ENCODE peak calls at places on chromosome 5, in ten cellular contexts. G, D, W, T, Q, N, E, R, S and X are unnamed samples. For H3K4me1, the result is how much of the 10 kb centered on the place peaks cover.

GRCh38 chr5:65198777-65199120 is 283.0 kb downstream of the ADAMTS6 start:
- DNase-seq in W (no peak), D (no peak), G (no peak), R (no peak), S (no peak), Q (no peak), E (no peak), N (no peak), T (no peak), X (no peak)

GRCh38 chr5:119174578-119175163 is 103.8 kb downstream of the DMXL1 start:
- DNase-seq in E (no peak), N (no peak), T (no peak), W (no peak), G (peak), R (no peak), S (no peak), Q (no peak), D (no peak), X (no peak)

GRCh38 chr5:54455413-54456157 is at the start of gene HSPB3:
- DNase-seq in S (peak), W (no peak), N (no peak), R (no peak), E (no peak), Q (no peak), T (peak), G (no peak), D (no peak), X (peak)

GRCh38 chr5:170634236-170634990 is 130.6 kb downstream of the KCNIP1 start:
- DNase-seq in S (no peak), N (no peak), W (peak), G (no peak), D (no peak), E (no peak), R (no peak), T (no peak), Q (no peak), X (peak)

GRCh38 chr5:54838843-54839242 is 146.6 kb downstream of the ESM1 start:
- DNase-seq in T (no peak), N (no peak), Q (no peak), E (no peak), G (no peak), D (peak), R (no peak), S (no peak), W (no peak), X (no peak)

GRCh38 chr5:127447822-127448221 is 69.6 kb upstream of the PRRC1 start:
- DNase-seq in E (no peak), G (no peak), N (no peak), D (no peak), R (no peak), W (no peak), Q (no peak), T (no peak), S (no peak), X (no peak)

GRCh38 chr5:74034738-74035137 is 408.7 kb downstream of the ARHGEF28 start:
- DNase-seq in T (no peak), S (no peak), N (no peak), G (no peak), W (no peak), E (no peak), Q (no peak), D (no peak), R (no peak), X (no peak)

GRCh38 chr5:16065810-16066209 is 113.8 kb downstream of the MARCHF11 start:
- DNase-seq in D (no peak), E (no peak), S (no peak), G (no peak), W (no peak), N (no peak), Q (no peak), T (no peak), R (no peak), X (no peak)

GRCh38 chr5:145540375-145540774 is 294.8 kb downstream of the PRELID2 start:
- DNase-seq in Q (no peak), G (no peak), N (no peak), E (no peak), R (no peak), T (no peak), S (no peak), D (no peak), W (no peak), X (no peak)

GRCh38 chr5:144467795-144468194 is 297.1 kb downstream of the KCTD16 start:
- DNase-seq in D (peak), S (peak), N (no peak), T (no peak), E (peak), G (no peak), Q (no peak), W (no peak), R (no peak), X (no peak)

GRCh38 chr5:78747703-78748359 is 99.3 kb upstream of the LHFPL2 start:
- DNase-seq in G (no peak), R (no peak), T (no peak), D (no peak), Q (no peak), S (no peak), N (no peak), W (no peak), E (no peak), X (no peak)

GRCh38 chr5:82991678-82992323 is 85.4 kb downstream of the TMEM167A start:
- DNase-seq in W (no peak), E (no peak), N (no peak), R (no peak), D (no peak), G (no peak), T (no peak), Q (no peak), S (no peak), X (no peak)

GRCh38 chr5:91341159-91341558 is 42.0 kb downstream of the ARRDC3 start:
- DNase-seq in S (no peak), Q (no peak), D (no peak), G (no peak), E (no peak), R (no peak), W (no peak), N (no peak), T (no peak), X (no peak)

GRCh38 chr5:119301210-119301609 is 54.6 kb upstream of the TNFAIP8 start:
- DNase-seq in S (no peak), N (no peak), T (no peak), G (no peak), Q (no peak), D (no peak), E (no peak), R (no peak), W (no peak), X (no peak)

GRCh38 chr5:115888027-115888426 is 46.3 kb downstream of the AP3S1 start:
- DNase-seq in E (no peak), S (no peak), Q (no peak), N (no peak), D (no peak), T (no peak), R (no peak), G (peak), W (no peak), X (no peak)

GRCh38 chr5:61678966-61679365 is 346.9 kb downstream of the ZSWIM6 start:
- DNase-seq in T (no peak), W (no peak), N (no peak), D (no peak), S (no peak), Q (no peak), G (no peak), R (no peak), E (no peak), X (no peak)

GRCh38 chr5:159414021-159414420 is 83.7 kb upstream of the IL12B start:
- DNase-seq in E (no peak), W (no peak), S (no peak), T (no peak), G (no peak), R (no peak), Q (no peak), D (no peak), N (no peak), X (no peak)

GRCh38 chr5:14445581-14446290 is 135.9 kb upstream of the OTULINL start:
- DNase-seq in W (no peak), S (peak), D (peak), R (no peak), G (no peak), T (peak), E (peak), Q (no peak), N (no peak), X (peak)
- H3K4me1 ChIP-seq in W (under half), S (under half), D (half or more), R (under half), G (under half), T (under half), E (under half), Q (under half), N (under half), X (half or more)

GRCh38 chr5:154521756-154522155 is 43.7 kb upstream of the HAND1 start:
- DNase-seq in Q (no peak), E (no peak), D (no peak), N (no peak), G (no peak), T (no peak), R (no peak), W (no peak), S (no peak), X (no peak)

GRCh38 chr5:154523704-154524103 is 45.7 kb upstream of the HAND1 start:
- DNase-seq in R (no peak), W (no peak), E (no peak), S (peak), G (no peak), N (no peak), D (peak), T (no peak), Q (no peak), X (no peak)

GRCh38 chr5:154524181-154524580 is 46.2 kb upstream of the HAND1 start:
- DNase-seq in W (no peak), S (no peak), G (no peak), D (no peak), T (no peak), Q (no peak), E (no peak), R (no peak), N (no peak), X (no peak)

GRCh38 chr5:154522284-154522683 is 44.3 kb upstream of the HAND1 start:
- DNase-seq in S (no peak), R (no peak), T (no peak), N (no peak), Q (no peak), G (peak), D (no peak), W (no peak), E (no peak), X (no peak)

DNA sequence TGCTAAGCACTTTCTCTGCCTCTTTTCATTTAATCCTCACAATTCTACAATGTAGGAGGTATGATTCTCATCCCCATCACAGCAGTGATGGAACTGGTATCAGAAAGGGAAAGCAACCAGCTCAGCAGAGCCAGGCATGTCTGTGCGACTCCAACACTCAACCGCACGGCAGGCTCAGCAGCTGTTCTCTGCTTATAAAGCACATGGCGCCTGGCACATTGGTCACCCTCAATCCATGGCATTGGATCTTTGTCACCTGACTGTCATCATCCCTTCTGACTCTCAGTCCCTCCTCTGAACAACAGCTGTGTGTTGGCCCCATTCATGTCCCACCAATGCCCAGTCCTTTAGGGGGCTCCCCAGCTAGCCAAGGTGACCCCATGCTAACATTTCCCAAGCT is 45.1 kb upstream of the HAND1 start:
- DNase-seq in T (no peak), N (no peak), R (no peak), S (no peak), Q (no peak), D (no peak), G (no peak), W (no peak), E (no peak), X (no peak)
- H3K4me1 ChIP-seq in T (under half), N (under half), R (under half), S (half or more), Q (under half), D (half or more), G (under half), W (under half), E (under half), X (under half)

DNA sequence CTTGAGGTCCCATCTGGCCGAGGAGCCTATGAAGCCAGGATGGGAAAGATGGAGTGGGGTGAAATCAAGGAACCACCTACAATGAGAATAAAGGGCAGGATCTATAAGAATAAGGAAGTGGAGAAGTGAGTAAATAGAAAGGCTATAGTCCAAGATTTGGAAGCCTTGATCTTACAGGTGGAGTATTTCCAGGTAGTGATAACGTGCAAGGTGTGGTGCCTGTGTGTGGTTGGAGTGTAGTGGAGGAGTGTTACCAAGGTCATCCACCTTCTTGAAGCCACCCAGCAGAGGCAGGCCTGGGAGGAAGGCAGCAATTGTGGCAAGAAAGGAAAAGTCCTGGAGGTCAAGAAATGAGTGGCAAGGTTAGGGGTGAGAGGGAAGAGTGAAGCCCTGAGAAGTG is 72.9 kb downstream of the IQGAP2 start:
- DNase-seq in N (no peak), G (no peak), E (no peak), D (no peak), Q (no peak), S (no peak), W (no peak), R (no peak), T (no peak), X (no peak)
- H3K4me1 ChIP-seq in N (under half), G (under half), E (under half), D (under half), Q (under half), S (under half), W (half or more), R (half or more), T (under half), X (under half)

GRCh38 chr5:72841756-72842535 is 25.5 kb downstream of the TNPO1 start:
- DNase-seq in G (no peak), W (no peak), Q (no peak), R (no peak), E (no peak), D (no peak), T (no peak), S (no peak), N (no peak), X (no peak)

GRCh38 chr5:72842816-72843215 is 26.4 kb downstream of the TNPO1 start:
- DNase-seq in T (no peak), S (no peak), E (no peak), N (no peak), R (no peak), Q (no peak), D (no peak), W (no peak), G (no peak), X (no peak)

GRCh38 chr5:72846483-72846882 is 30.0 kb downstream of the TNPO1 start:
- DNase-seq in D (no peak), N (no peak), Q (no peak), T (no peak), W (no peak), S (no peak), G (no peak), E (no peak), R (no peak), X (no peak)

GRCh38 chr5:72845889-72846288 is 29.4 kb downstream of the TNPO1 start:
- DNase-seq in S (no peak), W (no peak), D (no peak), N (no peak), Q (no peak), R (no peak), G (no peak), E (no peak), T (no peak), X (no peak)

DNA sequence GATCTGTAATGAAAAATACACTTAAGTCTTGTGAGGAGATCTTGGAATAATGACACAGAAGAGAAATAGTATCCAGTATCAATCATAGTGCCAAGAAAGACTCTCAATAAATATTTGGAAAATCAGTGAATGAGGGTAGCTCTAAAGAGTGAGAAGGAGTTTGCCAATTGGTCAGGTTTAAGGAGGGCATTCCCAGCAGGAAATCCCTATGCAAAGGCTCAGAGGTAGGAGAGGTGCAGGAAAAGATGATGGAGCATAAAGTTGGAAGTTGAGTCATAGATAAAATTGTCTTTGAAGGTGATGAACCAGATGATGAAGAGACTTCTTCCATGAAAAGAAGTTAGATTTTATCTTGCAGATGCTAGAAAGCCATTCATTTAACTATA is 27.8 kb downstream of the TNPO1 start:
- DNase-seq in N (no peak), Q (no peak), E (no peak), R (no peak), W (no peak), S (no peak), T (no peak), D (no peak), G (no peak), X (no peak)
- H3K4me1 ChIP-seq in N (under half), Q (under half), E (under half), R (under half), W (half or more), S (under half), T (under half), D (under half), G (under half), X (under half)

DNA sequence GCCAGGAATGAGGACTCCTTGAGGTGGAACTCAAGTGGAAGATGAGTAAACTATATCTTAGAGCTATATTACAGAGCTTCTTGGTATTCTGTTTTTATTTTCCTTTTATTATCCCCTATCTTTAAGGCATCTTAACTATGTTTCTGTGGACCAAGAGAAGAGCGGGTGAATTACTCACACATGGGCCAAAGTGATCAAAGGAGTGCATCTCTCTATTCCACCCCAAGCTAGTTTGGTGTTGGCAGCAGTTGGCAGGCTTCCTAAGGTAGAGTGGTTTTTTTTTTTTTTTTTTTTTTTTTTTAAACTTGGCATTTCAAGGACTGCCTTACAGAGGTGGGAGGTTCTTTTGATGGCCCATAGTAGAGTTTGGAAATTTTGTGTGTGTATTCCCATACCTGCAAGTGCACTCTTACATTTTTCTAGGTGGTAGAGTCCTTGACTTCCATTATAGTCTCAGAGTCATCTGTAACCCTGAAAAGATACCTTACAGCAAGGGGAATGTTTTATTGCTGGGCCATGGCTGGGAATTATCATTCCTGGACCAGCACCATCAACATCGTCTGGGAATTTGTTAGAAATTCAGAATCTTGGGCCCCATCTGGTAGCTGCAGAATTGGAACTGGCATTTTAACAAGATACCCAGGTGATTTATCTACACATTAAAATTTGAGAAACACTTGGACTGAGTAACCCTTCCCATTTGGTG is 51.0 kb downstream of the ARHGAP26 start:
- DNase-seq in S (no peak), E (no peak), G (no peak), Q (no peak), W (no peak), R (no peak), T (no peak), N (no peak), D (no peak), X (no peak)
- H3K4me1 ChIP-seq in S (under half), E (under half), G (under half), Q (under half), W (half or more), R (under half), T (under half), N (under half), D (half or more), X (half or more)

GRCh38 chr5:35372482-35372881 is 142.2 kb upstream of the PRLR start:
- DNase-seq in T (no peak), Q (no peak), W (no peak), G (no peak), S (no peak), N (no peak), R (no peak), D (no peak), E (no peak), X (no peak)

GRCh38 chr5:35377653-35378052 is 147.4 kb upstream of the PRLR start:
- DNase-seq in T (no peak), G (no peak), Q (no peak), D (no peak), R (no peak), W (no peak), N (no peak), E (no peak), S (no peak), X (no peak)

GRCh38 chr5:35371971-35372426 is 141.7 kb upstream of the PRLR start:
- DNase-seq in W (no peak), E (no peak), S (no peak), T (no peak), Q (no peak), G (no peak), R (no peak), D (no peak), N (no peak), X (no peak)

GRCh38 chr5:35373196-35373696 is 143.0 kb upstream of the PRLR start:
- DNase-seq in R (no peak), S (no peak), N (no peak), G (no peak), E (no peak), D (no peak), W (no peak), Q (no peak), T (no peak), X (no peak)

DNA sequence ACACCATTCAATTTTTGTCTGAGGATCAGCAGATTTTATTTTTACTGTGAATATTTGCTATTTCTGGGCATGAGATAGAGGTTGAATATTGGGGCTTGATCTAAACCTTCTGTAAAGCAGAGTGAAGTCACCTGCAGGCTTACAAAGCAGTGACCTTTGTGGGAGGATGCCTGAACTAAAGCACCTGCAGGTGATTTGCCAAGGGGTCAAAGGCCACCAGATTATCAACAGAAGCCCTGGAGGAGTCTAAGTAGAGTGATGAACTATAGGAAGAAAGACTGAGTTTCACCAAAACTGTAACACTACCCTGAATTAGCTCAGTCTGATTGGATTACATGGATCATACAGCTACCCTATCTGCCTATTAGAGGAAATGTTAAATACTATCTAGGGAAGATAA is 144.3 kb upstream of the PRLR start:
- DNase-seq in E (no peak), N (no peak), T (no peak), G (no peak), D (no peak), W (no peak), S (no peak), Q (no peak), R (no peak), X (no peak)
- H3K4me1 ChIP-seq in E (under half), N (under half), T (under half), G (under half), D (under half), W (under half), S (under half), Q (under half), R (under half), X (under half)

DNA sequence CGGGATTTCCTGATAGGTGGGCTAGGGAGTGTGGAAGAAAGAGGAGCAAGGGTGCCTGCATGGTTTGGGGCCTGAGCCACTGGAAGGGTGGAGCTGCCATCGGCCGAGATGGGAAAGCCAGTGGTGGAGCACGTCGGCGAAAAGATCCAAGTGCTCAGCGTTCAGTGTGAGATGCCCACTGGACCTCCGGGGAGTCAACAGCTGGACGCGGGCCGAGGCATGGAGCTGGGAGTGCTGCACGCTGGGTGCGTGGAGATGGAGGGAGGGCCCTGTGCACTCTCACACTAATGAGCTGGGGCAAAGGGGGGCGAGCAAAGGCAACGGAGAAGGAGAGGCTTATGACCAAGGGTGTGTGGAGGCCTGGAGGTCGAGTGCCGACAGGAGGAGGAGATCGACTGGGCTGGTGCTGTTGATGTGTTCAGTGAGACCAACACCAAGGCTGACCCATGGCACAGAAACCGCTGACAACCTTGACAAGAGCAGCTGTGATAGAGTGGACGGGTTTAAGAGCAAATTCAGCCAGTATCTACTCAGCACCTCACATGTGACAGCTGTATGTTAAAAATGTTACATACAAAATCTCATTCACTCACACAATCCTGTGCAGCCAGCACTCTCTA is 85.7 kb downstream of the STK10 start:
- DNase-seq in N (peak), S (peak), E (no peak), W (peak), Q (no peak), R (no peak), D (no peak), G (no peak), T (no peak), X (no peak)
- H3K4me1 ChIP-seq in N (under half), S (under half), E (under half), W (half or more), Q (under half), R (under half), D (under half), G (under half), T (under half), X (under half)

GRCh38 chr5:76542887-76543690 is 80.1 kb downstream of the F2RL2 start:
- DNase-seq in Q (no peak), T (no peak), S (no peak), D (no peak), N (peak), G (no peak), W (peak), R (peak), E (peak), X (no peak)
- H3K4me1 ChIP-seq in Q (under half), T (under half), S (under half), D (under half), N (under half), G (under half), W (half or more), R (under half), E (under half), X (under half)